ENCODE peak calls at places on chromosomes 2 and 18, in five cellular contexts. G is HCT116, K is suprapubic skin, D is K562, N is endothelial cell of umbilical vein. I is an unnamed sample.

GRCh38 chr18:712401-713134 is at the start of gene ENOSF1:
- DNase-seq in N (peak; percentile 84), K (peak; percentile 93), G (peak; percentile 54), D (peak; percentile 91), I (peak; percentile 86)

GRCh38 chr2:74648009-74648443 is at the start of gene M1AP:
- DNase-seq in K (no peak), N (no peak), D (no peak), G (peak; percentile 75), I (no peak)

GRCh38 chr2:74768401-74768914 is 65.5 kb upstream of the HK2 start:
- DNase-seq in K (no peak), D (no peak), G (no peak), N (no peak), I (no peak)

GRCh38 chr2:157572725-157573124 is 55.9 kb downstream of the ACVR1C start:
- DNase-seq in N (no peak), K (no peak), D (peak; percentile 20), G (peak; percentile 13), I (no peak)

GRCh38 chr2:136522724-136523123 is 242.6 kb upstream of the THSD7B start:
- DNase-seq in K (no peak), D (no peak), G (no peak), N (no peak), I (no peak)

GRCh38 chr2:85165291-85165690 is 32.1 kb downstream of the TCF7L1 start:
- DNase-seq in K (no peak), N (no peak), D (no peak), G (no peak), I (no peak)

GRCh38 chr18:40414155-40414754 is 1540.8 kb upstream of the PIK3C3 start:
- DNase-seq in D (no peak), G (no peak), K (no peak), N (no peak), I (no peak)

GRCh38 chr18:21183670-21184069 is 58.4 kb upstream of the GREB1L start:
- DNase-seq in N (no peak), D (no peak), K (no peak), G (no peak), I (no peak)

GRCh38 chr2:37117566-37117965 is 33.2 kb downstream of the GPATCH11 start:
- DNase-seq in N (no peak), G (no peak), D (no peak), K (no peak), I (no peak)

GRCh38 chr2:240586919-240587800 is 626 bp downstream of the CAPN10 start:
- DNase-seq in N (peak; percentile 21), D (peak; percentile 57), G (no peak), K (no peak), I (no peak)

GRCh38 chr2:102226612-102227351 is 40.0 kb downstream of the IL1RL2 start:
- DNase-seq in D (no peak), K (no peak), N (peak; percentile 76), G (no peak), I (peak; percentile 39)

GRCh38 chr2:134167015-134167414 is 86.9 kb upstream of the MGAT5 start:
- DNase-seq in K (no peak), G (peak; percentile 8), N (no peak), D (no peak), I (no peak)

GRCh38 chr2:62663920-62664319 is 41.6 kb upstream of the EHBP1 start:
- DNase-seq in N (no peak), G (no peak), D (no peak), K (no peak), I (no peak)

GRCh38 chr2:85945576-85945975 is 56.8 kb upstream of the ST3GAL5 start:
- DNase-seq in K (no peak), G (no peak), D (no peak), N (no peak), I (no peak)

GRCh38 chr18:49967171-49967570 is 153.8 kb upstream of the ACAA2 start:
- DNase-seq in G (peak; percentile 56), K (no peak), D (no peak), N (no peak), I (no peak)

GRCh38 chr2:181948227-181948626 is 37.4 kb upstream of the PPP1R1C start:
- DNase-seq in D (no peak), G (no peak), K (no peak), N (no peak), I (no peak)

GRCh38 chr2:240236217-240237111 is 96.0 kb upstream of the OTOS start:
- DNase-seq in D (no peak), K (peak; percentile 56), N (no peak), G (no peak), I (no peak)

DNA sequence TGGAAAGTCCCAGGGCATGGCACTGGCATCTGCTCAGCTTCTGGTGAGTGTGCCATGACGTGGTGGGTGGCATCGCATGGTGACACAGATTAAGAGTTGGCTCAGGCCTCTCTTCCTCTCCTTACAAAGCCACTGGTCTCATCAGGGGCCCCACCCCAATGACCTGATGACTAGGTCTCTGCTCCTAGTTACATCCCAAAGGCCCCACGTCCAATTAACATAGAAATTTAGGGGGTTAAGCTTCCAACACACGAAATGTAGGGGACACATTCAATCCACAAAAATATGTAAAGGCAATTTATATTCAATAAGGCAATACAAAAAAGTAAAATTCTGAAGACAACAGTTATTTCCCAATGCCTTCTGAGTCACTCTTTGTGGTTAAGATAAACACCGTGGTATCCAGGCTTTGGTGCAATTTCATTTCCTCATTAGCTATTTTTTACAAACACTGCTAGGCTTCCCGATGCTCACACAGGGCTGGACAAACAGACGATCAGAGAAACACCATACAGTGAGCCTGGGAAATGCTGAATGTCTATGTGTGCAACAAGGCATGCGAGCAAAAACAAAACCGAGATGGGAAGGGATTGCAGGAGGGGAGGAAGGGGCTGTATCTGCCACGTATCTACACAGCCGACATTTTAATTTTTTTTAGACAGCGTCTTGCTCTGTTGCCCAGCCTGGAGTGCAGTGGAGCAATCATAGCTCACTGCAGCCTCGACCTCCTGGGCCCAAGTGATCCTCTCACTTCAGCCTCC is 67.2 kb downstream of the MBP start:
- DNase-seq in G (peak; percentile 82), D (no peak), K (no peak), N (peak; percentile 59), I (no peak)
- H3K4me1 ChIP-seq in G (peaks cover 81% of the 10 kb centered on the region), D (no peaks in the 10 kb centered on the region), K (peaks cover 59% of the 10 kb centered on the region), N (peaks cover 51% of the 10 kb centered on the region), I (no peaks in the 10 kb centered on the region)

DNA sequence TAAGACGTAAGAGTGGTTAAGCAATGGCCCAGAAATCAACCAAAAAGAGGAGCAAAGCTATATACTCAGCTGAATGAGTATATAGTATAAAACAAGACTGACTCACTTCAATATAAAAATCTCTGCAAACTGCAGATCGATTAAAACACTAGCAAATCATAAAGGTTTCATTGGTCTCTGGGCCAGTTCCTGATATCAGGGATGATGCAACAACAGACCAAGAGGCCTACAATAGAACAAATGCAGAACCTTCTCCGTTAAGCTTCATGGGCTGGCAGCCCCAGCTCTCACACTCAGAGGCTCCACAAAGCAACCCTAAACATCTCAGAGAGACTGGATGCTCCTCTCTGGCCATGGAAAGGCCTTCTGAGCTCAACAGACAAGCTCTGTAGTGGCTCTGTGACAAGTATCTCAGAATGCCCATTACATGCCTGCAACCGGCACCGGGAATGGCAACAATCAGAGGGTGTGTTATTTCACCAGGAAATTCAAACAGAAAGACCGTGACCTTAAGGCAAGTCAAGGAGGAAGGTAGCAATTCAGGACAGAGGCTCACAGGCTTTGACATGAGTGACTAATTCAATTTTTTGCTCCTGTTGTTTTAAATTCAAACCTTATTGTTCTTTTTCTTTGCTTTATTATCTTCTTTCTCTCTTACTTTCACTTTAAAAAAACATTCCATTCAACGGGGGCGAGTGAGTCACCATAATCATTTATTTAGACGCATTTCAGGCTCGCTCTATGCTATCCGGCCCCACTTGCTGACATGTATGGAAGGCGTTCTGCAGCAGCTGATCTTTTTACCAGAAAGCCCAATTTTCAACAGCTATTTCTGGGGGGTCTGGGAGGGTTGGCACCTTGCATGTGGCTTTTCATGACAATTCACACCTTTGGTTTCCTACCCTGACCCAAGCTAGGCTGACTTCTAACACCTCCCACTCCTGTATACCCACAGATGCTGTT is 15.1 kb downstream of the CYRIA start:
- DNase-seq in N (peak; percentile 90), K (no peak), D (no peak), G (no peak), I (no peak)
- TF ChIP-seq POLR2AphosphoS5 in N (peak; percentile 44), K (no peak), D (no peak), G (no peak), I (no peak)

GRCh38 chr2:201257941-201258665 is 2.2 kb upstream of the CASP8 start:
- DNase-seq in G (peak; percentile 68), D (peak; percentile 72), N (peak; percentile 84), K (peak; percentile 88), I (peak; percentile 78)
- H3K4me3 ChIP-seq in G (peak overlapping the region; percentile 64), D (peak overlapping the region; percentile 50), N (peak overlapping the region; percentile 80), K (peak overlapping the region; percentile 51), I (peak overlapping the region; percentile 38)

GRCh38 chr2:144458536-144458935 is 61.4 kb downstream of the ZEB2 start:
- DNase-seq in G (no peak), K (no peak), N (no peak), D (no peak), I (no peak)
- H3K4me1 ChIP-seq in G (no peaks in the 10 kb centered on the region), K (peaks cover 41% of the 10 kb centered on the region), N (peaks cover 53% of the 10 kb centered on the region), D (peaks cover 77% of the 10 kb centered on the region), I (peaks cover 2% of the 10 kb centered on the region)